ENCODE peak calls at places on chromosomes 1 and 21, in four cellular contexts. B is pancreas; H is A549; F is CD8-positive, alpha-beta memory T cell. Z is an unnamed sample.

GRCh38 chr21:22342855-22343254 is 1344.6 kb downstream of the NCAM2 start:
- DNase-seq in B (peak; percentile 63), F (no peak), H (no peak), Z (no peak)

GRCh38 chr1:216665381-216665780 is 57.8 kb downstream of the ESRRG start:
- DNase-seq in B (no peak), F (no peak), H (no peak), Z (no peak)

GRCh38 chr1:63321061-63321787 is 1.1 kb upstream of the FOXD3 start:
- DNase-seq in H (no peak), F (no peak), B (no peak), Z (no peak)

GRCh38 chr1:44050261-44050660 is 19.0 kb upstream of the SLC6A9 start:
- DNase-seq in H (peak; percentile 28), F (no peak), B (no peak), Z (no peak)

GRCh38 chr1:35925741-35926140 is 5.2 kb upstream of the AGO3 start:
- DNase-seq in H (no peak), F (no peak), B (peak; percentile 22), Z (no peak)

GRCh38 chr21:39050839-39051560 is 132.3 kb downstream of the PSMG1 start:
- DNase-seq in B (no peak), F (no peak), H (no peak), Z (no peak)

GRCh38 chr1:217605390-217605789 is 25.5 kb downstream of the GPATCH2 start:
- DNase-seq in H (no peak), B (no peak), F (no peak), Z (no peak)

GRCh38 chr21:16213518-16213917 is 483.7 kb downstream of the USP25 start:
- DNase-seq in H (no peak), B (no peak), F (no peak), Z (no peak)

GRCh38 chr1:220281159-220281574 is 8.9 kb upstream of the RAB3GAP2 start:
- DNase-seq in B (no peak), F (no peak), H (peak; percentile 26), Z (no peak)

GRCh38 chr1:2405588-2406295 is 6.6 kb downstream of the PEX10 start:
- DNase-seq in F (no peak), H (no peak), B (no peak), Z (no peak)

GRCh38 chr21:33403128-33403785 is at the start of gene IFNGR2:
- DNase-seq in H (no peak), B (peak; percentile 53), F (peak; percentile 35), Z (peak; percentile 45)
- H3K27ac ChIP-seq in H (peak within 1 kb of the TSS; percentile 96), B (peak within 1 kb of the TSS; percentile 95), F (peak within 1 kb of the TSS; percentile 73), Z (peak within 1 kb of the TSS; percentile 85)

GRCh38 chr1:21936366-21937031 is 611 bp downstream of the HSPG2 start:
- DNase-seq in B (no peak), H (no peak), F (no peak), Z (no peak)

GRCh38 chr1:21935891-21936365 is 1.2 kb downstream of the HSPG2 start:
- DNase-seq in H (peak; percentile 56), B (no peak), F (no peak), Z (no peak)

GRCh38 chr1:21938791-21939538 is 1.9 kb upstream of the HSPG2 start:
- DNase-seq in H (no peak), F (no peak), B (no peak), Z (no peak)

GRCh38 chr1:21937034-21937371 is at the start of gene HSPG2:
- DNase-seq in F (no peak), H (no peak), B (no peak), Z (no peak)

GRCh38 chr1:21937372-21938121 is 437 bp upstream of the HSPG2 start:
- DNase-seq in H (peak; percentile 74), F (peak; percentile 40), B (peak; percentile 82), Z (peak; percentile 81)
- H3K27ac ChIP-seq in H (peak overlapping the region; percentile 96), F (peak overlapping the region; percentile 6), B (peak overlapping the region; percentile 73), Z (no peak overlapping the region)

GRCh38 chr1:22704440-22705067 is 6.1 kb upstream of the EPHB2 start:
- DNase-seq in H (peak; percentile 75), F (peak; percentile 51), B (peak; percentile 83), Z (peak; percentile 69)

GRCh38 chr1:22700121-22700520 is 10.5 kb upstream of the EPHB2 start:
- DNase-seq in F (no peak), H (no peak), B (no peak), Z (no peak)

GRCh38 chr1:22702671-22703070 is 8.0 kb upstream of the EPHB2 start:
- DNase-seq in B (no peak), F (no peak), H (no peak), Z (no peak)

GRCh38 chr1:22699629-22700028 is 11.0 kb upstream of the EPHB2 start:
- DNase-seq in H (no peak), F (no peak), B (no peak), Z (no peak)

GRCh38 chr1:22702255-22702654 is 8.4 kb upstream of the EPHB2 start:
- DNase-seq in F (no peak), H (no peak), B (no peak), Z (no peak)
- H3K27ac ChIP-seq in F (no peak overlapping the region), H (no peak overlapping the region), B (no peak overlapping the region), Z (no peak overlapping the region)

GRCh38 chr1:170676628-170677027 is 12.7 kb downstream of the PRRX1 start:
- DNase-seq in F (no peak), H (no peak), B (no peak), Z (no peak)

GRCh38 chr1:170674239-170674638 is 10.3 kb downstream of the PRRX1 start:
- DNase-seq in H (no peak), B (no peak), F (no peak), Z (no peak)

GRCh38 chr1:170675825-170676224 is 11.9 kb downstream of the PRRX1 start:
- DNase-seq in B (no peak), H (no peak), F (no peak), Z (no peak)

GRCh38 chr1:170678196-170678595 is 14.3 kb downstream of the PRRX1 start:
- DNase-seq in F (no peak), B (no peak), H (no peak), Z (no peak)

DNA sequence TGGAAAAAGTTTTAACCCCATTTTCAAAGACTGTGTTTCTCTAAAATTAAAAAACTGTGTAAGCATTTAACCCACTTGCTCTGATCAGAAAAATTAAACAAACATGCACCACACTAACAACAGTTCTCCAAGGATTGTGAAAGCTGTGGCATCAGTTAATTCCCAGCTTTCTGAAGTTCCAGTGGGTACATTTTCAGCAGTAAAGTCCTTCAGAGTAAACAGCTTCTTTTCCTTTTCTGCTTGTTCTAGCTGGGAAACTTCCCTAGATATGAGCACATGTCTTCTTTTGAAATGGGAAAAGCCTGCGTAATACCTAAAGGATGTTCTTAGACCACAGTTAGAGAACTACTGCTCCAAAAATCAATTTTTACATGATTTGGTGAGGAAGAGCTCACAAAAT is 11.1 kb downstream of the PRRX1 start:
- DNase-seq in H (no peak), F (no peak), B (no peak), Z (no peak)
- H3K27ac ChIP-seq in H (no peak overlapping the region), F (no peak overlapping the region), B (no peak overlapping the region), Z (no peak overlapping the region)

DNA sequence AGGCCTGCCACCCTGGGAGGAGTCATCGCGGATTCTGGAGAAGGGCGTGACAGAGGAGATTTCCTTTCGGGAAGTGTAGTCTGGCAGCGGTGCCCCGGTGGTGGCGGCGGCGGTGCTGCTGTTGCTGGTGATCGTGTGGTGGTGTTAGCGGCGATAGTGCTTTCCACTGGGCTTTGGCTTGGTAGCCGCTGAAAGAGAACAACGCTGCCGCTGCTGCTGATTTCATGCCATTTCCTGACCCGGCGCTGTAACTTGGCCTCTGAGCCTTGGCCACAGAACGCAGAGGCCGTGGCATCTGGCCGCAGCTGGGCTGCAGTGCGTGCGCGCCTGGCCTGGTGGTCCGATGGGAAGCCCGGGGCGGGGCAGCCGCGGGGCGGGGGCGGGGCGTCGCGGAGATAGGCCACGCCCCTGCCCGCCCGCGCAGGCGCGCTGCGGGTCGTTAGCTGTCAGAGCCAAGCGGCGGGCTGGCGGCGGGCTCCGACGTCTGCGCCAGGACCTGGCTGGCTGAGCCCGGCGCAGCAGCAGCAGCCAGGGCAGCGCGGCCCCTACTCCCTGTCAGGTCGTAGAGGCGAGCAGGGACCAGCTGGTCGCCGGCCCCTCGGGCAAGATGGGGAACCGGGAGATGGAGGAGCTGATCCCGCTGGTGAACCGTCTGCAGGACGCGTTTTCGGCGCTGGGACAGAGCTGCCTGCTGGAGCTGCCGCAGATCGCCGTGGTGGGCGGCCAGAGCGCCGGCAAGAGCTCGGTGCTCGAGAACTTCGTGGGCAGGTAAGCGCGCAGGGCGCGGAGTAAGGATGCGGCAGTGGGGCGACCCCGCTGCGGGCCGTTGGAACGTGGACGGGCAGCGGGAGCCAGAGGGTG is at the start of gene DNM3:
- DNase-seq in B (peak; percentile 69), F (peak; percentile 73), H (peak; percentile 75), Z (peak; percentile 94)
- H3K27ac ChIP-seq in B (no peak within 1 kb of the TSS), F (no peak within 1 kb of the TSS), H (peak within 1 kb of the TSS; percentile 62), Z (peak within 1 kb of the TSS; percentile 92)

GRCh38 chr1:109365642-109366204 is 32.0 kb downstream of the SORT1 start:
- DNase-seq in B (no peak), H (no peak), F (no peak), Z (no peak)
- H3K27ac ChIP-seq in B (no peak overlapping the region), H (no peak overlapping the region), F (no peak overlapping the region), Z (no peak overlapping the region)

DNA sequence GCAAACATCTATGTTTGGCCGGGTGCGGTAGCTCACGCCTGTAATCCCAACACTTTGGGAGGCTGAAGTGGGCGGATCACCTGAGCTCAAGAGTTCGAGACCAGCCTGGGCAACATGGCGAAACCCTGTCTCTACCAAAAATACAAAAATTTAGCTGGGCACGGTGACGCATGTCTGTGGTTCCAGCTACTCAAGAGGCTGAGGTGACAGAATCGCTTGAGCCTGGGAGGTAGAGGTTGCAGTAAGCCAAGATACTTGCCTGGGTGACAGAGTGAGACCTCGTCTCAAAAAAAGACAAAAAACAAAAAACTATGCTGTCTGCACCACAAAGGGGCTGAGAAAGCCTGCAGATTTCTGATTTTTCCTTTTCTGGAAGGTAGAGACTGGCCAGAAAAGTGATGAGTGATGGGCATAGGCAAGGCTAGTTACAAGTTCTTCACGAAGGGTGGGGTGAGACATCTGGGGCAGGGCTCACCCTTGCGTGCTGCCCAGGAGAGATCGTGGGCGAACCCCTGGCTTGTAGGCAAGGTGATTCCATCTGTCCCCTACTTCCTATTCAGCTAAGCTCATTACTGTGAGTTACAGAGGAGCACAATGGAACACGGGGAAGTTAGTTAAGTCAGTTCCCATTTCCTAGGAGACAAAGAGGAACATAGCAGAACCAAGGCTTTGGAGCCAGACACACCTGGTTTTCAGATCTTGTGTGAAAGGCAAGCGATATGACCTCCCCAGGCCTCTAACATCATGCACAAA is 3.2 kb downstream of the SLC2A1 start:
- DNase-seq in H (no peak), B (no peak), F (no peak), Z (no peak)
- H3K27ac ChIP-seq in H (peak overlapping the region; percentile 88), B (no peak overlapping the region), F (peak overlapping the region; percentile 45), Z (peak overlapping the region; percentile 39)